ENCODE peak calls at places on chromosomes 2 and 18, in four cellular contexts. T, J, K and O are unnamed samples.

GRCh38 chr2:53131416-53131815 is 636.2 kb upstream of the CHAC2 start:
- DNase-seq in T (no peak), J (no peak), K (no peak), O (peak)

GRCh38 chr2:55965966-55966365 is 42.4 kb upstream of the EFEMP1 start:
- DNase-seq in T (no peak), J (no peak), K (no peak), O (no peak)

GRCh38 chr2:29039718-29040480 is 34.4 kb downstream of the PCARE start:
- DNase-seq in T (no peak), J (no peak), K (no peak), O (no peak)

GRCh38 chr2:3154694-3155093 is 222.9 kb downstream of the EIPR1 start:
- DNase-seq in T (no peak), J (no peak), K (no peak), O (no peak)

GRCh38 chr2:28665041-28665704 is 86.5 kb upstream of the PPP1CB start:
- DNase-seq in T (no peak), J (no peak), K (no peak), O (no peak)

GRCh38 chr2:151570191-151570590 is 160.5 kb downstream of the RIF1 start:
- DNase-seq in T (no peak), J (no peak), K (no peak), O (no peak)

GRCh38 chr2:217816396-217816869 is 186.4 kb downstream of the TNS1 start:
- DNase-seq in T (no peak), J (no peak), K (no peak), O (no peak)

GRCh38 chr2:200406379-200406778 is 99.9 kb downstream of the SPATS2L start:
- DNase-seq in T (no peak), J (no peak), K (no peak), O (no peak)

GRCh38 chr2:241844831-241845578 is 13.7 kb downstream of the PDCD1 start:
- DNase-seq in T (no peak), J (no peak), K (no peak), O (no peak)

GRCh38 chr2:98923244-98923940 is 12.6 kb downstream of the CRACDL start:
- DNase-seq in T (no peak), J (no peak), K (no peak), O (no peak)

GRCh38 chr18:10304853-10305252 is 149.6 kb upstream of the APCDD1 start:
- DNase-seq in T (no peak), J (no peak), K (no peak), O (no peak)

GRCh38 chr2:169280502-169280901 is 81.8 kb downstream of the LRP2 start:
- DNase-seq in T (no peak), J (no peak), K (no peak), O (no peak)

GRCh38 chr18:53755914-53756606 is 468.4 kb downstream of the MBD2 start:
- DNase-seq in T (no peak), J (no peak), K (no peak), O (no peak)

GRCh38 chr2:242064364-242065250 is 195.1 kb downstream of the RTP5 start:
- DNase-seq in T (no peak), J (no peak), K (no peak), O (no peak)

GRCh38 chr2:54941248-54941984 is 108.8 kb downstream of the RTN4 start:
- DNase-seq in T (no peak), J (no peak), K (no peak), O (no peak)

GRCh38 chr18:44098551-44099098 is 582.1 kb upstream of the SETBP1 start:
- DNase-seq in T (no peak), J (no peak), K (peak), O (no peak)

GRCh38 chr18:8982416-8983183 is 119.9 kb upstream of the NDUFV2 start:
- DNase-seq in T (no peak), J (peak), K (no peak), O (peak)

GRCh38 chr2:41610501-41611242 is 437.1 kb upstream of the PKDCC start:
- DNase-seq in T (no peak), J (no peak), K (no peak), O (no peak)

GRCh38 chr2:232520489-232520888 is 301 bp downstream of the PRSS56 start:
- DNase-seq in T (no peak), J (no peak), K (no peak), O (no peak)

GRCh38 chr2:98444436-98445166 is at the start of gene INPP4A:
- DNase-seq in T (no peak), J (peak), K (no peak), O (peak)

GRCh38 chr2:103739216-103739615 is 977.4 kb downstream of the TMEM182 start:
- DNase-seq in T (no peak), J (no peak), K (no peak), O (no peak)

GRCh38 chr2:124877065-124877671 is 852.1 kb downstream of the CNTNAP5 start:
- DNase-seq in T (no peak), J (no peak), K (no peak), O (no peak)

GRCh38 chr2:238936162-238937052 is 88.5 kb downstream of the TWIST2 start:
- DNase-seq in T (no peak), J (no peak), K (no peak), O (no peak)

GRCh38 chr2:69381337-69381737 is 5.7 kb downstream of the GFPT1 start:
- DNase-seq in T (no peak), J (peak), K (no peak), O (no peak)

GRCh38 chr18:58989184-58989759 is 124.6 kb downstream of the ZNF532 start:
- DNase-seq in T (no peak), J (no peak), K (no peak), O (no peak)

GRCh38 chr2:63872571-63873328 is 31.1 kb downstream of the UGP2 start:
- DNase-seq in T (no peak), J (no peak), K (no peak), O (no peak)

GRCh38 chr2:16972276-16972675 is 306.6 kb upstream of the CYRIA start:
- DNase-seq in T (no peak), J (no peak), K (no peak), O (no peak)

GRCh38 chr2:172674034-172674967 is 61.3 kb upstream of the RAPGEF4 start:
- DNase-seq in T (no peak), J (peak), K (peak), O (no peak)

GRCh38 chr2:217827430-217828201 is 175.2 kb downstream of the TNS1 start:
- DNase-seq in T (no peak), J (peak), K (no peak), O (no peak)

GRCh38 chr18:45617284-45617683 is 2.0 kb downstream of the SLC14A2 start:
- DNase-seq in T (no peak), J (no peak), K (no peak), O (peak)

GRCh38 chr2:79929624-79930023 is 374.9 kb downstream of the LRRTM1 start:
- DNase-seq in T (no peak), J (no peak), K (no peak), O (no peak)

GRCh38 chr2:127597984-127598380 is 48.0 kb upstream of the GPR17 start:
- DNase-seq in T (no peak), J (no peak), K (no peak), O (no peak)

GRCh38 chr2:40243581-40243980 is 208.3 kb downstream of the SLC8A1 start:
- DNase-seq in T (no peak), J (no peak), K (no peak), O (no peak)

GRCh38 chr2:11889101-11889850 is 142.8 kb downstream of the LPIN1 start:
- DNase-seq in T (no peak), J (no peak), K (no peak), O (no peak)

GRCh38 chr2:96143848-96144480 is 1.3 kb downstream of the DUSP2 start:
- DNase-seq in T (no peak), J (no peak), K (no peak), O (peak)

GRCh38 chr2:134218928-134219707 is 34.8 kb upstream of the MGAT5 start:
- DNase-seq in T (no peak), J (peak), K (no peak), O (no peak)
- TF ChIP-seq EGR1 in T (no peak), J (no peak), K (no peak), O (no peak)

DNA sequence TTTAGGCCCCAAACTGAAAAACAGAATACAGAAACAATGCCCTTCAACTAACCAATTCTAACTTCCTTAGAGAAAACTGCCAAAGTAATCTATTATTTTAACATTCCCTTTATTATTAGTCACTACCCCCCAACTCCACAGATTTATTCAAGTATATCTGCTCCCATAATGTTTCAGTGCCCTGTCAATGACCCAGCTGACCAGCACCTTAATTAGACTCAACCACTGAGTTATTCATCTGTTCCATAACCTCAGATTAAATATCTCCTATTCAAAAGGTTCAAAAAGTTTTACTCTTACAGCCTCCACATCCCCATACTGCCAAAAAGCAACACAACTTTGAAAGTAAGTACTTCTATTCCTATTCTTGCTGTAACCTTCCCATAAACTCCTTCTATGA is 202.4 kb downstream of the EXOC6B start:
- DNase-seq in T (no peak), J (no peak), K (no peak), O (no peak)
- TF ChIP-seq EGR1 in T (no peak), J (no peak), K (no peak), O (no peak)

GRCh38 chr18:48326901-48327675 is 82.1 kb downstream of the ZBTB7C start:
- DNase-seq in T (no peak), J (no peak), K (no peak), O (no peak)

GRCh38 chr18:48328473-48329205 is 80.5 kb downstream of the ZBTB7C start:
- DNase-seq in T (no peak), J (no peak), K (no peak), O (peak)

GRCh38 chr18:48323151-48323550 is 86.0 kb downstream of the ZBTB7C start:
- DNase-seq in T (no peak), J (no peak), K (no peak), O (no peak)

GRCh38 chr18:48324651-48325050 is 84.5 kb downstream of the ZBTB7C start:
- DNase-seq in T (no peak), J (no peak), K (no peak), O (no peak)

GRCh38 chr18:48325115-48325670 is 84.0 kb downstream of the ZBTB7C start:
- DNase-seq in T (no peak), J (no peak), K (no peak), O (no peak)
- TF ChIP-seq EGR1 in T (no peak), J (no peak), K (no peak), O (no peak)

DNA sequence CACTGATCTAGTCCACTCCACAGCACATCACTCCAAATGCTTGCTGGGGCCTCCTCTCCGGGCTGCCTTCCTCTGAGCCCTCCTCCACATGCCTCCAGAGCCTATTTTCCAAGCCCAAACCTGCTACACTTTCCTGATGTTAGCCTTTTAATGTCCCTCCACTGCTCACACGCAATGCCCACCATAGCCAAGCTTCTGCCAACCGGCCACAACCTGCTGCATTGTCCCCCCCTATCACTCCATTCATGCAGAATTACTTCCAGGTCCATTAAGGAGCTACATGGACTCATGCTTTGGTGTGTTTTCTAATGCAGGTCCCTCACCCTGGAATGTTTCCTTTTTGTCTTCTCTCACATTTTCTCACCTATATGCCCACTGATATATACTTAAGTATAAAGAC is 129.3 kb downstream of the MARCHF4 start:
- DNase-seq in T (no peak), J (no peak), K (no peak), O (no peak)
- TF ChIP-seq EGR1 in T (no peak), J (no peak), K (no peak), O (no peak)

GRCh38 chr18:36348971-36349417 is 51.5 kb downstream of the FHOD3 start:
- DNase-seq in T (no peak), J (no peak), K (no peak), O (no peak)
- TF ChIP-seq EGR1 in T (no peak), J (no peak), K (no peak), O (no peak)

DNA sequence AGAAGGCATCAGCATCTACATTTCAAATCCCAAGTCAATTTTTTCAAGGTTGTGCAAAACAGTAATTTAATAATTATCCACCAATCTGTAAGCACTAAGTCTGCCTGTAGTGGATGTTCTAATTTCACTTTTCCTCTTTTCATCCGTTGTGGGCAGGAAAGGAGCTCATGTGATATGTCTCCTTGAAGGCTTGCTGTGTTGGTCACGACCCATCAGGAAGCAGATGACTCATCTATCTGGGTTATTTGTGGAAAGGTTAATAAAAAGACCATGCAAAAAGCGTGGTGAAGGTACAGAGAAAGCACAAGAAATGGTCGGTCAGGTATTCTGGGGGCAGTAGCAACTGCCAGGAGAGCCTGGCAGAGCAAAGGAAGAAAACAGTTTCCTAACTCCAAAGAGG is 476.7 kb upstream of the RAB6C start:
- DNase-seq in T (no peak), J (no peak), K (no peak), O (no peak)
- TF ChIP-seq EGR1 in T (no peak), J (no peak), K (no peak), O (no peak)

GRCh38 chr2:190869721-190870120 is 10.9 kb upstream of the GLS start:
- DNase-seq in T (no peak), J (no peak), K (no peak), O (no peak)
- TF ChIP-seq EGR1 in T (no peak), J (no peak), K (no peak), O (no peak)